ENCODE peak calls at places on chromosome 11, in five cellular contexts. One of them, this sample, is unnamed.

GRCh38 chr11:11620966-11621880 is 582 bp downstream of the GALNT18 start:
- DNase-seq in heart left ventricle: peak; percentile 54
- DNase-seq in sigmoid colon: peak; percentile 78
- DNase-seq in prostate gland: peak; percentile 38
- DNase-seq in IMR-90: peak; percentile 44
- DNase-seq in this sample: no peak

GRCh38 chr11:82012276-82012675 is 721.4 kb downstream of the FAM181B start:
- DNase-seq in heart left ventricle: no peak
- DNase-seq in sigmoid colon: no peak
- DNase-seq in prostate gland: no peak
- DNase-seq in IMR-90: no peak
- DNase-seq in this sample: no peak

GRCh38 chr11:99015634-99016454 is 4.9 kb upstream of the CNTN5 start:
- DNase-seq in heart left ventricle: no peak
- DNase-seq in sigmoid colon: no peak
- DNase-seq in prostate gland: no peak
- DNase-seq in IMR-90: peak; percentile 51
- DNase-seq in this sample: no peak

GRCh38 chr11:47552086-47552580 is 799 bp downstream of the CELF1 start:
- DNase-seq in heart left ventricle: peak; percentile 19
- DNase-seq in sigmoid colon: peak; percentile 69
- DNase-seq in prostate gland: no peak
- DNase-seq in IMR-90: peak; percentile 52
- DNase-seq in this sample: no peak

GRCh38 chr11:88231894-88232482 is 56.7 kb upstream of the RAB38 start:
- DNase-seq in heart left ventricle: no peak
- DNase-seq in sigmoid colon: no peak
- DNase-seq in prostate gland: no peak
- DNase-seq in IMR-90: peak; percentile 40
- DNase-seq in this sample: no peak

GRCh38 chr11:60844045-60844869 is 2.3 kb downstream of the CCDC86 start:
- DNase-seq in heart left ventricle: no peak
- DNase-seq in sigmoid colon: no peak
- DNase-seq in prostate gland: no peak
- DNase-seq in IMR-90: peak; percentile 56
- DNase-seq in this sample: no peak

GRCh38 chr11:120471131-120471530 is 40.4 kb upstream of the GRIK4 start:
- DNase-seq in heart left ventricle: no peak
- DNase-seq in sigmoid colon: no peak
- DNase-seq in prostate gland: no peak
- DNase-seq in IMR-90: peak; percentile 89
- DNase-seq in this sample: no peak

GRCh38 chr11:14908214-14908880 is 16.3 kb upstream of the CYP2R1 start:
- DNase-seq in heart left ventricle: no peak
- DNase-seq in sigmoid colon: no peak
- DNase-seq in prostate gland: peak; percentile 30
- DNase-seq in IMR-90: peak; percentile 34
- DNase-seq in this sample: no peak

GRCh38 chr11:66325140-66325754 is 8.4 kb upstream of the CD248 start:
- DNase-seq in heart left ventricle: no peak
- DNase-seq in sigmoid colon: no peak
- DNase-seq in prostate gland: no peak
- DNase-seq in IMR-90: no peak
- DNase-seq in this sample: no peak

GRCh38 chr11:11243790-11244469 is 109.1 kb downstream of the CSNK2A3 start:
- DNase-seq in heart left ventricle: peak; percentile 67
- DNase-seq in sigmoid colon: no peak
- DNase-seq in prostate gland: no peak
- DNase-seq in IMR-90: no peak
- DNase-seq in this sample: no peak

GRCh38 chr11:68013611-68014156 is 3.6 kb downstream of the ALDH3B1 start:
- DNase-seq in heart left ventricle: no peak
- DNase-seq in sigmoid colon: no peak
- DNase-seq in prostate gland: no peak
- DNase-seq in IMR-90: no peak
- DNase-seq in this sample: no peak

GRCh38 chr11:96014234-96014633 is 90.3 kb upstream of the MTMR2 start:
- DNase-seq in heart left ventricle: no peak
- DNase-seq in sigmoid colon: no peak
- DNase-seq in prostate gland: no peak
- DNase-seq in IMR-90: peak; percentile 61
- DNase-seq in this sample: no peak

GRCh38 chr11:134033696-134034491 is 35.0 kb upstream of the JAM3 start:
- DNase-seq in heart left ventricle: peak; percentile 90
- DNase-seq in sigmoid colon: peak; percentile 95
- DNase-seq in prostate gland: peak; percentile 75
- DNase-seq in IMR-90: peak; percentile 85
- DNase-seq in this sample: no peak

GRCh38 chr11:74321487-74322188 is 10.2 kb upstream of the P4HA3 start:
- DNase-seq in heart left ventricle: no peak
- DNase-seq in sigmoid colon: no peak
- DNase-seq in prostate gland: no peak
- DNase-seq in IMR-90: peak; percentile 65
- DNase-seq in this sample: no peak

GRCh38 chr11:28757725-28758515 is 649.7 kb downstream of the METTL15 start:
- DNase-seq in heart left ventricle: no peak
- DNase-seq in sigmoid colon: no peak
- DNase-seq in prostate gland: no peak
- DNase-seq in IMR-90: peak; percentile 94
- DNase-seq in this sample: no peak

GRCh38 chr11:37630866-37631265 is 1032.8 kb upstream of the RAG2 start:
- DNase-seq in heart left ventricle: no peak
- DNase-seq in sigmoid colon: no peak
- DNase-seq in prostate gland: no peak
- DNase-seq in IMR-90: no peak
- DNase-seq in this sample: no peak

GRCh38 chr11:70742553-70743291 is 344.4 kb downstream of the CTTN start:
- DNase-seq in heart left ventricle: no peak
- DNase-seq in sigmoid colon: no peak
- DNase-seq in prostate gland: no peak
- DNase-seq in IMR-90: no peak
- DNase-seq in this sample: no peak

GRCh38 chr11:118148240-118148639 is 4.4 kb downstream of the SCN4B start:
- DNase-seq in heart left ventricle: no peak
- DNase-seq in sigmoid colon: no peak
- DNase-seq in prostate gland: no peak
- DNase-seq in IMR-90: no peak
- DNase-seq in this sample: no peak

GRCh38 chr11:114147389-114148382 is 88.2 kb downstream of the ZBTB16 start:
- DNase-seq in heart left ventricle: no peak
- DNase-seq in sigmoid colon: peak; percentile 72
- DNase-seq in prostate gland: no peak
- DNase-seq in IMR-90: no peak
- DNase-seq in this sample: no peak

GRCh38 chr11:12110714-12111481 is 508 bp downstream of the MICAL2 start:
- DNase-seq in heart left ventricle: peak; percentile 41
- DNase-seq in sigmoid colon: peak; percentile 76
- DNase-seq in prostate gland: no peak
- DNase-seq in IMR-90: no peak
- DNase-seq in this sample: no peak

GRCh38 chr11:9385288-9385902 is 943 bp downstream of the IPO7 start:
- DNase-seq in heart left ventricle: no peak
- DNase-seq in sigmoid colon: no peak
- DNase-seq in prostate gland: no peak
- DNase-seq in IMR-90: no peak
- DNase-seq in this sample: no peak

GRCh38 chr11:32331098-32331497 is 104.2 kb downstream of the WT1 start:
- DNase-seq in heart left ventricle: no peak
- DNase-seq in sigmoid colon: no peak
- DNase-seq in prostate gland: no peak
- DNase-seq in IMR-90: no peak
- DNase-seq in this sample: no peak

GRCh38 chr11:87281496-87281895 is 243.8 kb downstream of the TMEM135 start:
- DNase-seq in heart left ventricle: no peak
- DNase-seq in sigmoid colon: no peak
- DNase-seq in prostate gland: no peak
- DNase-seq in IMR-90: peak; percentile 77
- DNase-seq in this sample: no peak

DNA sequence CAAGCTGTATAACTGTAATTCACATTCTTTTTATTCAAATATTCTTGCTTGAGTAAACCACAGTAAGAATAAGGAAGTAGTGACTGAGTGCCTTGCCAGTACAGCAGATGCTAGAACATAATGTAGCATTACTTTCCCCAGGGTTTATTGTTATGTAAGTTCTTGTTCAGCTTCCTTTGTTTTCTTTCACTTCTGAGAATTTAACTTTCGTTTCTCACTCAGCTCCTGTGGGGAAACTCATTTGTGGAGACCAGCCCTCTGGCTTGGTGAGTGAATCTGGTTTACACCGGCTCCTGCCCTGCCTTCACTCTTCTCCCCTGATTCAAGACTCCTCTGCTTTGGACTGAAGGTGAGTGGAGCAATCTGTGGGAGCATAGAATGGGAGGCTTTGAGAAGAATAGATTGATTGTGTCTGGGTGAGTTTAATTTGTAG is at the start of gene TRIM22:
- DNase-seq in heart left ventricle: peak; percentile 46
- DNase-seq in sigmoid colon: no peak
- DNase-seq in prostate gland: peak; percentile 38
- DNase-seq in IMR-90: peak; percentile 71
- DNase-seq in this sample: no peak
- TF ChIP-seq POLR2A in heart left ventricle: peak; percentile 18
- TF ChIP-seq POLR2A in sigmoid colon: no peak
- TF ChIP-seq POLR2A in prostate gland: peak; percentile 44
- TF ChIP-seq POLR2A in IMR-90: no peak
- TF ChIP-seq POLR2A in this sample: no peak

GRCh38 chr11:102453921-102454320 is 1.4 kb upstream of the TMEM123 start:
- DNase-seq in heart left ventricle: no peak
- DNase-seq in sigmoid colon: no peak
- DNase-seq in prostate gland: no peak
- DNase-seq in IMR-90: no peak
- DNase-seq in this sample: no peak
- H3K27ac ChIP-seq in heart left ventricle: no peak overlapping the region
- H3K27ac ChIP-seq in sigmoid colon: no peak overlapping the region
- H3K27ac ChIP-seq in prostate gland: peak overlapping the region; percentile 89
- H3K27ac ChIP-seq in IMR-90: no peak overlapping the region
- H3K27ac ChIP-seq in this sample: peak overlapping the region; percentile 94

GRCh38 chr11:85825590-85825989 is 14.6 kb upstream of the SYTL2 start:
- DNase-seq in heart left ventricle: no peak
- DNase-seq in sigmoid colon: no peak
- DNase-seq in prostate gland: no peak
- DNase-seq in IMR-90: no peak
- DNase-seq in this sample: no peak

GRCh38 chr11:85827768-85828639 is 17.1 kb upstream of the SYTL2 start:
- DNase-seq in heart left ventricle: no peak
- DNase-seq in sigmoid colon: no peak
- DNase-seq in prostate gland: no peak
- DNase-seq in IMR-90: peak; percentile 91
- DNase-seq in this sample: no peak

GRCh38 chr11:85823816-85824215 is 12.9 kb upstream of the SYTL2 start:
- DNase-seq in heart left ventricle: no peak
- DNase-seq in sigmoid colon: no peak
- DNase-seq in prostate gland: no peak
- DNase-seq in IMR-90: peak; percentile 46
- DNase-seq in this sample: no peak

GRCh38 chr11:85828640-85828978 is 17.7 kb upstream of the SYTL2 start:
- DNase-seq in heart left ventricle: no peak
- DNase-seq in sigmoid colon: no peak
- DNase-seq in prostate gland: no peak
- DNase-seq in IMR-90: no peak
- DNase-seq in this sample: no peak

GRCh38 chr11:85826096-85826855 is 15.3 kb upstream of the SYTL2 start:
- DNase-seq in heart left ventricle: peak; percentile 27
- DNase-seq in sigmoid colon: no peak
- DNase-seq in prostate gland: no peak
- DNase-seq in IMR-90: peak; percentile 47
- DNase-seq in this sample: no peak
- H3K4me1 ChIP-seq in heart left ventricle: no peaks in the 10 kb centered on the region
- H3K4me1 ChIP-seq in sigmoid colon: peaks cover 29% of the 10 kb centered on the region
- H3K4me1 ChIP-seq in prostate gland: peaks cover 18% of the 10 kb centered on the region
- H3K4me1 ChIP-seq in IMR-90: peaks cover 34% of the 10 kb centered on the region
- H3K4me1 ChIP-seq in this sample: peaks cover 16% of the 10 kb centered on the region

GRCh38 chr11:61854206-61854875 is 26.2 kb downstream of the FADS2 start:
- DNase-seq in heart left ventricle: no peak
- DNase-seq in sigmoid colon: no peak
- DNase-seq in prostate gland: no peak
- DNase-seq in IMR-90: no peak
- DNase-seq in this sample: no peak
- TF ChIP-seq POLR2A in heart left ventricle: no peak
- TF ChIP-seq POLR2A in sigmoid colon: no peak
- TF ChIP-seq POLR2A in prostate gland: no peak
- TF ChIP-seq POLR2A in IMR-90: no peak
- TF ChIP-seq POLR2A in this sample: no peak

DNA sequence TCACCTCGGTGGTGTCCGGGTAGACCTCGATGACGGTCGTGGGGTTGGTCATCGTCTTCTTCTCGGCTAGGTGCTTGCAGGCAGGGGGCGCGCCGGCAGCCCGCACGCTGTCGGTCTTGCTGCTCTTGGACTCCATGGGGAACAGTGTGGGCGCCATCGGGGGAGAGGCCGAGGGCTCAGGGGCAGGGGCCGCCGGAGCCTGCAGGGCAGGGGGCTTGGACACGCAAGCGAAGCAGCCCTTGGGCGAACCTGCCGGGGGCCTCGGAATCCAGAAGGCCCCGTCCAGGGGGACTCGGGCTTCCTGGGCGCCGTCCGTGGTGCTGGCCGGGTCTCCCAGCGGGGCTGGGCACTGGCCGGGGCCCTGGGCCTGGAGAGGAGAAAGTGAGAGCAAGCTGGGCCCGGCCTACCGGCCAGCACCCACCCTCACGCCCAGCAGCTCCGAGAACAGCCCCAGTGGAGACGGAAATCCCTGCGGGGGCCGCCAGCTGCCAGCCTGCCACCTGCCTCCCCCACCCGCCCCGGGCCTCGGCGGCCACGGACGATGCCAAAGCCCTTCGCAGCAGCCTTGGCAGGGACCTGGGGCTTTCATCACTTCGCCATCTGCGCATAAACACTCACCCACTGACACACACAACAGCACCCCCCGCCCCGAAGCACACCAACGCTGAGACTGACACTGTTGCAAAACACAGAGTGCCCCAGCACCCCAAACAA is 2.5 kb downstream of the IFITM10 start:
- DNase-seq in heart left ventricle: no peak
- DNase-seq in sigmoid colon: peak; percentile 66
- DNase-seq in prostate gland: no peak
- DNase-seq in IMR-90: no peak
- DNase-seq in this sample: no peak
- H3K27ac ChIP-seq in heart left ventricle: no peak overlapping the region
- H3K27ac ChIP-seq in sigmoid colon: no peak overlapping the region
- H3K27ac ChIP-seq in prostate gland: no peak overlapping the region
- H3K27ac ChIP-seq in IMR-90: no peak overlapping the region
- H3K27ac ChIP-seq in this sample: peak overlapping the region; percentile 14

GRCh38 chr11:75434886-75435570 is 2.0 kb upstream of the KLHL35 start:
- DNase-seq in heart left ventricle: no peak
- DNase-seq in sigmoid colon: no peak
- DNase-seq in prostate gland: no peak
- DNase-seq in IMR-90: no peak
- DNase-seq in this sample: no peak

GRCh38 chr11:75434051-75434450 is 1.0 kb upstream of the KLHL35 start:
- DNase-seq in heart left ventricle: no peak
- DNase-seq in sigmoid colon: no peak
- DNase-seq in prostate gland: no peak
- DNase-seq in IMR-90: no peak
- DNase-seq in this sample: no peak

GRCh38 chr11:75432911-75433321 is at the start of gene KLHL35:
- DNase-seq in heart left ventricle: no peak
- DNase-seq in sigmoid colon: no peak
- DNase-seq in prostate gland: no peak
- DNase-seq in IMR-90: no peak
- DNase-seq in this sample: no peak

GRCh38 chr11:75431533-75432525 is 1.2 kb downstream of the KLHL35 start:
- DNase-seq in heart left ventricle: no peak
- DNase-seq in sigmoid colon: no peak
- DNase-seq in prostate gland: no peak
- DNase-seq in IMR-90: no peak
- DNase-seq in this sample: no peak

GRCh38 chr11:75433443-75433842 is 440 bp upstream of the KLHL35 start:
- DNase-seq in heart left ventricle: no peak
- DNase-seq in sigmoid colon: no peak
- DNase-seq in prostate gland: no peak
- DNase-seq in IMR-90: no peak
- DNase-seq in this sample: no peak
- H3K4me1 ChIP-seq in heart left ventricle: no peaks in the 10 kb centered on the region
- H3K4me1 ChIP-seq in sigmoid colon: peaks cover 24% of the 10 kb centered on the region
- H3K4me1 ChIP-seq in prostate gland: peaks cover 4% of the 10 kb centered on the region
- H3K4me1 ChIP-seq in IMR-90: peaks cover 3% of the 10 kb centered on the region
- H3K4me1 ChIP-seq in this sample: peaks cover 18% of the 10 kb centered on the region

This sample was measured in esophagus squamous epithelium.